ENCODE peak calls at places on chromosomes 6 and 20, in six cellular contexts. L, B, W, K, X and H are unnamed samples.

GRCh38 chr6:149053848-149054558 is 263.5 kb upstream of the TAB2 start:
- DNase-seq in L (no peak), X (no peak), W (no peak), B (no peak), K (no peak), H (no peak)

GRCh38 chr20:35013421-35014411 is 58.0 kb downstream of the MYH7B start:
- DNase-seq in K (no peak), W (no peak), X (no peak), L (no peak), B (no peak), H (no peak)

GRCh38 chr6:108651781-108652227 is 91.1 kb downstream of the FOXO3 start:
- DNase-seq in B (no peak), X (no peak), K (no peak), W (no peak), L (no peak), H (no peak)

GRCh38 chr20:50916934-50917333 is 14.3 kb downstream of the ADNP start:
- DNase-seq in L (no peak), B (no peak), W (no peak), X (no peak), K (no peak), H (no peak)

GRCh38 chr6:83055366-83055964 is 10.2 kb downstream of the UBE3D start:
- DNase-seq in B (peak; percentile 8), X (peak; percentile 67), L (peak; percentile 22), W (peak; percentile 72), K (peak; percentile 31), H (no peak)

GRCh38 chr6:14838041-14838596 is 407.8 kb upstream of the JARID2 start:
- DNase-seq in W (no peak), L (no peak), K (no peak), X (no peak), B (no peak), H (no peak)

GRCh38 chr20:11686900-11687543 is 230.7 kb upstream of the BTBD3 start:
- DNase-seq in X (no peak), B (no peak), L (no peak), K (no peak), W (peak; percentile 66), H (no peak)

GRCh38 chr6:64926051-64926450 is 781.0 kb downstream of the EYS start:
- DNase-seq in X (no peak), W (no peak), B (no peak), L (no peak), K (no peak), H (no peak)

GRCh38 chr6:22821664-22822320 is 252.4 kb downstream of the HDGFL1 start:
- DNase-seq in X (no peak), B (no peak), K (no peak), W (no peak), L (no peak), H (no peak)

GRCh38 chr6:130858054-130858453 is 30.8 kb downstream of the SMLR1 start:
- DNase-seq in B (no peak), K (no peak), W (no peak), X (no peak), L (no peak), H (no peak)

GRCh38 chr6:127031511-127031910 is 87.0 kb upstream of the RSPO3 start:
- DNase-seq in B (no peak), W (no peak), L (no peak), K (no peak), X (no peak), H (no peak)

GRCh38 chr6:54516331-54516730 is 208.1 kb downstream of the TINAG start:
- DNase-seq in K (no peak), L (no peak), B (no peak), X (no peak), W (no peak), H (no peak)

GRCh38 chr20:11922561-11922960 is 4.9 kb downstream of the BTBD3 start:
- DNase-seq in X (no peak), B (no peak), L (no peak), W (no peak), K (no peak), H (no peak)

GRCh38 chr20:46757754-46758678 is 48.6 kb downstream of the SLC2A10 start:
- DNase-seq in B (peak; percentile 48), W (peak; percentile 84), X (peak; percentile 77), L (peak; percentile 58), K (peak; percentile 59), H (peak; percentile 30)
- TF ChIP-seq ZNF274 in B (no peak), W (no peak), X (no peak), L (no peak), K (no peak), H (no peak)

DNA sequence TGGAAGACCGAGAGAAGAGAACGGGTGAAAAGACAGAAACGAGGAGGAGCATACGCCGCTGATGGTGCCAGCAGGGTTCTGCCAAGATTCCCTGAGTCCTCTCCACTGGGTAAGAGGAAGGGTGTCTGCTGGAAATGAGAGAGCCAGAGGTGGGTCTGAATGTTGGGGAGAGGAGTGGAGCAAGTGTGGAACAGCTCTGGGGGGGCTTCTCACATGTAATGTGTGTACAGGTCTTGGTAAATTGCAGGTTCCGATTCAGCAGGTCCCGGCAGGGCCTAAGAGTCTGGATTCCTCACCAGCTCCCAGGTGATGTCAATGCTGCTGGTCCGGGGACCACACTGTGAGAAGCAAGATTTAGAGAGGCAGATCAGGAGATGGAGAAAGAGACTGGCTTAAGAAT is 1.5 kb upstream of the EBF4 start:
- DNase-seq in L (no peak), B (no peak), W (no peak), K (no peak), X (no peak), H (no peak)
- H3K27me3 ChIP-seq in L (peaks cover 54% of the 10 kb centered on the region), B (no peaks in the 10 kb centered on the region), W (peaks cover 70% of the 10 kb centered on the region), K (peaks cover 88% of the 10 kb centered on the region), X (peaks cover 55% of the 10 kb centered on the region), H (peaks cover 26% of the 10 kb centered on the region)

DNA sequence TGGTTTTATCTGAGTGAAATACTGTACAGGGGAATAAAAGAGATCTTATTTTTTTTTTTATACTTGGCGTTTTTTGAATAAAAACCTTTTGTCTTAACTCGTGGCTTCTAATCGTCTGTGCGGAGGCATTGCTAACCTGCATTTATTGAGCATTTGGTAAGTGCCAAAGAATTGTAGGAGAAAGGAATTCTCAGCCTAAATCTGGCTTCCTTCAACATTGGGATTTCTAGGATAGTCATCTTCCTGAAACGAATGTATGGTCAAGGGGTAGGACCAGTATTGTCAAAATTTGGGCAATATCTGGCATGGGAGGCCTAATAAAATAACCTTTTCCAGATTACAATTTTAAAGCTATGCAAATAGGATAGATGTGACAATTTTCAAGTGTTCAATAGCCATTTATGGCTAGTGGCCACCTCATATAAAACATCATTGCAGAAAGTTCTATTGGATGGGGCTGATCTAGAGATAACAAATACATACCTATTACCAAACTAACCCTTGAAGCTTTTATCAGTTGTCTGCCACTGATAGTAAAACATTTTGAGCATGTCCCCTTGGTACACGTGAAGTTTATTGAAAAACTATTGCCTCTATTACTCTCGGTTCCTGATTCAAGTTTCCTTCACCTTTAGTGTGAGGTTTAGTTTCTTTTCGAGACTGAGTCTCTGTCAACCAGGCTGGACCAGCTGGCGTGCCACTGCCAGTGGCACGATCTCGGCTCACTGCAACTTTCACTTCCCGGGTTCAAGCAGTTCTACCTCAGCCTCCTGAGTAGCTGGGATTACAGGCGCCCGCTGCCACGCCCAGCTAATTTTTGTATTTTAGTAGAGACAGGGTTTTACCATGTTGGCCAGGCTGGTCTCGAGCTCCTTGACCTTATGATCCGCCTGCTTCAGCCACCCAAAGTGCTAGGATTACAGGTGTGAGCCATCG is 5.6 kb downstream of the PIM1 start:
- DNase-seq in W (no peak), X (no peak), K (no peak), L (no peak), B (no peak), H (no peak)
- TF ChIP-seq ZNF274 in W (no peak), X (no peak), K (no peak), L (no peak), B (no peak), H (no peak)

DNA sequence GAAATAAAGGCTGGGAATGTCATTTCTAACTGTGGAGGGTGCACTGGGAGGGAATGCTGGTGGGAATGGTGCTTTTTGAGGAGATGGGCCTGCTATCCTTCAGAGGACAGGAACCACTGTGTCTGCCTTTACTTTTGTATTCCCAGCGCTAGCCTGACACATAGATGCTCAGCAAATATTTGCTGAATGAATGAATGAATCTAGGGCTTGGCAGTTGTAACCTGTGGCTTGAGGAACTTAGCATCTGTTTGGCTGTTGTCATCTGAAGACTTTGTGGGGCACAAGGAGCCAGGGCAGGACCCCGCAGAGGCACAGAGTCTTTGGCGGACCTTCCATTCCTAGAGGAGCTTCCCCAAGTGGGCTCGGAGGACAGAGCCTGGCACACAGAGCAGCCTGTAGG is 6.1 kb downstream of the TOX2 start:
- DNase-seq in B (no peak), L (no peak), X (no peak), K (no peak), W (no peak), H (no peak)
- H3K27me3 ChIP-seq in B (no peaks in the 10 kb centered on the region), L (peaks cover 20% of the 10 kb centered on the region), X (peaks cover 18% of the 10 kb centered on the region), K (peaks cover 55% of the 10 kb centered on the region), W (peaks cover 17% of the 10 kb centered on the region), H (no peaks in the 10 kb centered on the region)

GRCh38 chr6:123022980-123023379 is 26.9 kb downstream of the CLVS2 start:
- DNase-seq in X (no peak), L (peak; percentile 3), B (no peak), K (no peak), W (no peak), H (no peak)
- TF ChIP-seq ZNF274 in X (no peak), L (no peak), B (no peak), K (no peak), W (no peak), H (no peak)

GRCh38 chr6:41059569-41059968 is 6.6 kb downstream of the APOBEC2 start:
- DNase-seq in K (no peak), B (no peak), X (no peak), L (no peak), W (no peak), H (no peak)
- H3K27me3 ChIP-seq in K (no peaks in the 10 kb centered on the region), B (no peaks in the 10 kb centered on the region), X (no peaks in the 10 kb centered on the region), L (no peaks in the 10 kb centered on the region), W (no peaks in the 10 kb centered on the region), H (no peaks in the 10 kb centered on the region)

DNA sequence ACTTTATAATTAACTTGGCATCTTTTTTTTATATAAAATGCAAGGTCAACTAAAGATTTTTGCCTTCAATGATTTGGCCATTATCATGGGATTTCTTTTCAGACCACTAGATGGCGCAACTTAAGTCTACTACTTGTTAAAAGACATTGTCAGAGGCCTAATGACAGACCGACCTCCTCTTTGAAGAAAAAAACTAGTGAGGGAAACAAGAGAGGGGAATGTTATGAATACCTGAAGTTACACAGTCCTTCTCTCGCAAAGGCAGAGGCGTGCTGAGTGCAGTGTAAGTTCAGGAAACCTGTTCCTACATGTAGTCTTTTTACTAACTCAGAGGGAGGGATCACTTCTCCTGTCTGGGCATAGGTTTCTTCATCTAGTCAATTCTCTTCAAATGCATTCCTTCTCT is 9.3 kb downstream of the TRAPPC3L start:
- DNase-seq in X (peak; percentile 57), L (no peak), B (peak; percentile 64), K (peak; percentile 73), W (no peak), H (no peak)
- TF ChIP-seq ZNF274 in X (no peak), L (no peak), B (no peak), K (no peak), W (no peak), H (no peak)